ENCODE peak calls at places on chromosomes 16 and 17, in six cellular contexts. T is NCI-H2171 treated with DMSO at 0.1 percent for 48 hours; H is H54; Z is CD8-positive, alpha-beta memory T cell; W is C1 segment of cervical spinal cord; R is RWPE1. K is an unnamed sample.

GRCh38 chr17:61395983-61396585 is 3.6 kb upstream of the TBX2 start:
- DNase-seq in T (no peak), H (no peak), Z (no peak), W (no peak), R (no peak), K (no peak)

GRCh38 chr17:4594406-4595349 is 10.3 kb downstream of the SMTNL2 start:
- DNase-seq in T (no peak), H (no peak), Z (no peak), W (no peak), R (no peak), K (no peak)

GRCh38 chr17:12727076-12727750 is 61.5 kb downstream of the MYOCD start:
- DNase-seq in T (no peak), H (no peak), Z (no peak), W (no peak), R (no peak), K (no peak)

GRCh38 chr17:40551091-40551873 is 14.0 kb downstream of the CCR7 start:
- DNase-seq in T (no peak), H (no peak), Z (no peak), W (no peak), R (no peak), K (no peak)

GRCh38 chr17:44543213-44543904 is 13.9 kb upstream of the FZD2 start:
- DNase-seq in T (no peak), H (peak), Z (no peak), W (no peak), R (peak), K (no peak)

GRCh38 chr17:60356947-60357346 is 35.0 kb downstream of the USP32 start:
- DNase-seq in T (no peak), H (no peak), Z (no peak), W (no peak), R (no peak), K (no peak)

GRCh38 chr17:10013360-10014112 is 108.5 kb upstream of the RCVRN start:
- DNase-seq in T (no peak), H (no peak), Z (no peak), W (no peak), R (no peak), K (no peak)

GRCh38 chr17:74552037-74552436 is 6.1 kb upstream of the CD300C start:
- DNase-seq in T (no peak), H (no peak), Z (no peak), W (no peak), R (peak), K (no peak)

GRCh38 chr17:76558210-76559095 is 18.6 kb downstream of the PRCD start:
- DNase-seq in T (peak), H (no peak), Z (no peak), W (no peak), R (no peak), K (no peak)

GRCh38 chr16:27235938-27236245 is 32.6 kb downstream of the KDM8 start:
- DNase-seq in T (no peak), H (no peak), Z (no peak), W (no peak), R (no peak), K (no peak)

GRCh38 chr17:37530420-37530819 is 40.7 kb downstream of the DUSP14 start:
- DNase-seq in T (no peak), H (no peak), Z (no peak), W (no peak), R (no peak), K (no peak)

K was measured in caudate nucleus.